ENCODE peak calls at places on chromosomes 2 and 18, in four cellular contexts. E, W, Y and A are unnamed samples.

GRCh38 chr2:221635949-221636348 is 63.8 kb upstream of the EPHA4 start:
- DNase-seq in E (no peak), W (no peak), Y (no peak), A (no peak)

GRCh38 chr2:42841344-42841743 is 49.0 kb upstream of the HAAO start:
- DNase-seq in E (no peak), W (no peak), Y (no peak), A (no peak)

GRCh38 chr2:8644605-8645175 is 37.2 kb upstream of the ID2 start:
- DNase-seq in E (no peak), W (peak), Y (no peak), A (peak)

GRCh38 chr2:82779981-82780380 is 1679.1 kb downstream of the SUCLG1 start:
- DNase-seq in E (no peak), W (no peak), Y (no peak), A (peak)

GRCh38 chr2:202780514-202781021 is 91.0 kb downstream of the ICA1L start:
- DNase-seq in E (peak), W (no peak), Y (peak), A (no peak)

GRCh38 chr2:43438858-43439655 is 156.8 kb downstream of the THADA start:
- DNase-seq in E (no peak), W (no peak), Y (no peak), A (no peak)

GRCh38 chr2:108324531-108325256 is 36.0 kb downstream of the SULT1C2 start:
- DNase-seq in E (no peak), W (no peak), Y (no peak), A (no peak)

GRCh38 chr2:205612661-205613060 is 69.6 kb upstream of the NRP2 start:
- DNase-seq in E (no peak), W (no peak), Y (no peak), A (peak)

GRCh38 chr2:27922842-27923241 is 32.3 kb downstream of the BABAM2 start:
- DNase-seq in E (no peak), W (no peak), Y (no peak), A (no peak)

GRCh38 chr2:216584112-216584511 is 49.1 kb upstream of the IGFBP2 start:
- DNase-seq in E (no peak), W (no peak), Y (no peak), A (no peak)

GRCh38 chr2:174607989-174608865 is 10.6 kb upstream of the WIPF1 start:
- DNase-seq in E (peak), W (no peak), Y (no peak), A (no peak)

GRCh38 chr2:226078656-226079055 is 679.1 kb downstream of the NYAP2 start:
- DNase-seq in E (no peak), W (no peak), Y (no peak), A (no peak)

GRCh38 chr18:44609210-44609941 is 71.3 kb upstream of the SETBP1 start:
- DNase-seq in E (no peak), W (no peak), Y (no peak), A (no peak)

GRCh38 chr2:3512086-3512485 is 7.2 kb downstream of the ADI1 start:
- DNase-seq in E (no peak), W (no peak), Y (no peak), A (no peak)

GRCh38 chr2:26298286-26298637 is 47.7 kb upstream of the SELENOI start:
- DNase-seq in E (no peak), W (no peak), Y (no peak), A (no peak)

GRCh38 chr2:231364061-231364460 is 31.4 kb upstream of the B3GNT7 start:
- DNase-seq in E (no peak), W (no peak), Y (no peak), A (no peak)

GRCh38 chr2:61617610-61618009 is 79.5 kb upstream of the XPO1 start:
- DNase-seq in E (no peak), W (no peak), Y (no peak), A (no peak)

GRCh38 chr18:23200751-23201150 is 65.5 kb downstream of the CABLES1 start:
- DNase-seq in E (no peak), W (no peak), Y (no peak), A (no peak)

GRCh38 chr2:151979694-151980093 is 119.2 kb downstream of the CACNB4 start:
- DNase-seq in E (no peak), W (no peak), Y (no peak), A (no peak)

GRCh38 chr2:130878316-130878715 is 41.6 kb downstream of the ARHGEF4 start:
- DNase-seq in E (no peak), W (no peak), Y (no peak), A (no peak)

GRCh38 chr18:59502899-59503245 is 143.8 kb upstream of the LMAN1 start:
- DNase-seq in E (no peak), W (no peak), Y (no peak), A (no peak)

GRCh38 chr2:169715379-169716228 is 18.0 kb upstream of the KLHL23 start:
- DNase-seq in E (no peak), W (no peak), Y (no peak), A (peak)

GRCh38 chr2:44952143-44952805 is 10.8 kb downstream of the SIX3 start:
- DNase-seq in E (no peak), W (no peak), Y (peak), A (peak)

GRCh38 chr18:65749881-65750280 is 931 bp upstream of the CDH7 start:
- DNase-seq in E (no peak), W (no peak), Y (no peak), A (no peak)

GRCh38 chr2:239804161-239805042 is 220.7 kb downstream of the NDUFA10 start:
- DNase-seq in E (no peak), W (no peak), Y (no peak), A (no peak)

GRCh38 chr2:239805043-239805329 is 220.2 kb downstream of the NDUFA10 start:
- DNase-seq in E (no peak), W (no peak), Y (no peak), A (no peak)

GRCh38 chr2:239802101-239802649 is 223.0 kb downstream of the NDUFA10 start:
- DNase-seq in E (no peak), W (no peak), Y (no peak), A (no peak)

GRCh38 chr2:239803102-239803763 is 221.9 kb downstream of the NDUFA10 start:
- DNase-seq in E (no peak), W (no peak), Y (no peak), A (no peak)

DNA sequence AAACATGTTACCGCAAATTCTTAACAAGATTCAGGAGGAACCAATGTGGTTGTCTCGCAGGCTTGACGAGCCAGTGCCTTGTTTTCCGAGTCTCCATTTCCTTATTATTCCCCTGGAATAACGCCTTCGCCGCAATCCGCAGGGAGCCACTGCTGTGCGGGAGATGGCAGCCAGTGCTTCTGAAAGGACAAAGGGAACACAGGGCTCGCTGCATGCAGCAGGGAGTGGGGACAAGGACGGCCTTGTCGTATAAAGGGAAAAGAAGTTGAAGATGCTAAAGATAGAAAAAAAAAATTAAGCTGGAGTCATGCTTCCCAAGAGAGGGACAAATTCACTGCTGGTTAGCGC is 221.4 kb downstream of the NDUFA10 start:
- DNase-seq in E (no peak), W (no peak), Y (no peak), A (no peak)
- TF ChIP-seq SPI1 in E (no peak), W (no peak), Y (no peak), A (no peak)

DNA sequence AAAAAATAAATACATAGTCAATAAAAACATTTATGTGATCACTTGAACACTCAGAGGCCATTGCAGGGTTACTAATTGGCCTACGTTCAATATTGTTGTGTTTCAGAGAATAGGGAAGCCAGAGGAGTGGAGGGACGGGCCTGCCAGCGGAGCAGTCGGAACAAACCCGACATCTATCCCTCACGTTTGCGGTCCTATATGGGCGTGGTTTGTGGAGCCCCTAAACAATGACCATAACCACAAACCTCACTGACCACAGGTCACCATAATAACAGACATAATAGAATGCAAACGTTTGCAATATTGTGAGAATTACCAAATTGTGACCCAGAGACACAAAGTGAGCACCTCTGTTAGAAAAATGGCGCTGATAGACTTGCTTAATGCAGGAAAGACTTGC is 19.5 kb upstream of the ZNF516 start:
- DNase-seq in E (no peak), W (no peak), Y (no peak), A (no peak)
- TF ChIP-seq SPI1 in E (no peak), W (no peak), Y (no peak), A (no peak)

GRCh38 chr2:220373878-220374277 is 746.4 kb downstream of the SLC4A3 start:
- DNase-seq in E (no peak), W (no peak), Y (no peak), A (no peak)
- TF ChIP-seq SPI1 in E (no peak), W (no peak), Y (no peak), A (no peak)

GRCh38 chr2:120436460-120436739 is 90.5 kb downstream of the INHBB start:
- DNase-seq in E (no peak), W (no peak), Y (no peak), A (no peak)
- TF ChIP-seq SPI1 in E (no peak), W (no peak), Y (no peak), A (no peak)

GRCh38 chr18:31679133-31679731 is 5.1 kb downstream of the B4GALT6 start:
- DNase-seq in E (no peak), W (no peak), Y (no peak), A (no peak)
- TF ChIP-seq SPI1 in E (no peak), W (no peak), Y (no peak), A (no peak)

GRCh38 chr2:5766051-5766450 is 73.9 kb downstream of the SOX11 start:
- DNase-seq in E (no peak), W (no peak), Y (no peak), A (no peak)
- TF ChIP-seq SPI1 in E (no peak), W (no peak), Y (no peak), A (no peak)